ENCODE peak calls at places on chromosome 2, in five cellular contexts. N, U, T, S and X are unnamed samples.

GRCh38 chr2:33411765-33412164 is 64.7 kb upstream of the RASGRP3 start:
- DNase-seq in N (peak; percentile 84), U (no peak), T (no peak), S (no peak), X (no peak)

GRCh38 chr2:70887550-70888229 is 48.0 kb upstream of the ATP6V1B1 start:
- DNase-seq in N (peak; percentile 74), U (peak; percentile 40), T (no peak), S (no peak), X (peak; percentile 86)

GRCh38 chr2:201754683-201755415 is 25.9 kb downstream of the ALS2 start:
- DNase-seq in N (no peak), U (no peak), T (no peak), S (no peak), X (no peak)

GRCh38 chr2:151337643-151338042 is 19.7 kb upstream of the TNFAIP6 start:
- DNase-seq in N (no peak), U (no peak), T (no peak), S (no peak), X (no peak)

GRCh38 chr2:150133623-150134022 is 353.8 kb downstream of the RND3 start:
- DNase-seq in N (peak; percentile 79), U (no peak), T (no peak), S (no peak), X (no peak)

GRCh38 chr2:58973831-58974281 is 732.7 kb upstream of the FANCL start:
- DNase-seq in N (no peak), U (no peak), T (no peak), S (no peak), X (no peak)

GRCh38 chr2:131023758-131024157 is 69.5 kb downstream of the FAM168B start:
- DNase-seq in N (no peak), U (no peak), T (no peak), S (no peak), X (no peak)

GRCh38 chr2:73984922-73985317 is 210 bp downstream of the TET3 start:
- DNase-seq in N (peak; percentile 36), U (peak; percentile 61), T (peak; percentile 70), S (no peak), X (peak; percentile 58)

GRCh38 chr2:152647417-152648010 is 69.7 kb downstream of the PRPF40A start:
- DNase-seq in N (no peak), U (peak; percentile 81), T (peak; percentile 80), S (peak; percentile 23), X (peak; percentile 56)

GRCh38 chr2:178756843-178757242 is 50.4 kb downstream of the TTN start:
- DNase-seq in N (no peak), U (no peak), T (no peak), S (no peak), X (no peak)

GRCh38 chr2:122748552-122749011 is 993.1 kb downstream of the TSN start:
- DNase-seq in N (no peak), U (no peak), T (no peak), S (no peak), X (no peak)

GRCh38 chr2:98561902-98562695 is 46.2 kb downstream of the COA5 start:
- DNase-seq in N (no peak), U (no peak), T (no peak), S (no peak), X (no peak)

GRCh38 chr2:217049931-217050330 is 190.1 kb upstream of the TNP1 start:
- DNase-seq in N (no peak), U (no peak), T (no peak), S (peak; percentile 65), X (no peak)

GRCh38 chr2:55418512-55419235 is 982 bp downstream of the CCDC88A start:
- DNase-seq in N (no peak), U (no peak), T (no peak), S (peak; percentile 8), X (no peak)

GRCh38 chr2:65070856-65071255 is 14.6 kb downstream of the CEP68 start:
- DNase-seq in N (no peak), U (no peak), T (no peak), S (no peak), X (no peak)

GRCh38 chr2:65071499-65072180 is 15.4 kb downstream of the CEP68 start:
- DNase-seq in N (no peak), U (no peak), T (peak; percentile 64), S (no peak), X (no peak)

GRCh38 chr2:65070172-65070830 is 14.1 kb downstream of the CEP68 start:
- DNase-seq in N (no peak), U (no peak), T (no peak), S (no peak), X (no peak)

GRCh38 chr2:65067806-65068553 is 11.8 kb downstream of the CEP68 start:
- DNase-seq in N (no peak), U (no peak), T (no peak), S (no peak), X (no peak)

DNA sequence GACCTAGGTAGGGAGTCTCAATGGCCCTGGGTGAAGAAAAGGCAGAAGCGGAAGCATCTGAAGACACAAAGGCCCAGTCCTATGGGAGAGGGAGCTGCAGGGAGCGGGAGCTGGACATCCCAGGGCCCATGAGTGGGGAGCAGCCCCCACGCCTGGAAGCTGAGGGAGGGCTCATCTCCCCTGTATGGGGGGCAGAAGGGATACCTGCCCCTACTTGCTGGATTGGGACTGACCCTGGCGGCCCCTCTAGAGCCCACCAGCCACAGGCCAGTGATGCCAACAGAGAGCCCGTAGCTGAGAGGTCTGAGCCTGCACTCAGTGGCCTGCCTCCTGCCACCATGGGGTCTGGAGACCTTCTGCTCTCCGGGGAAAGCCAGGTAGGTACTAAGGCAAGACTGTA is 13.2 kb downstream of the CEP68 start:
- DNase-seq in N (no peak), U (no peak), T (no peak), S (no peak), X (no peak)
- H3K4me1 ChIP-seq in N (peaks cover 45% of the 10 kb centered on the region), U (peaks cover 36% of the 10 kb centered on the region), T (peaks cover 1% of the 10 kb centered on the region), S (peaks cover 74% of the 10 kb centered on the region), X (peaks cover 45% of the 10 kb centered on the region)

DNA sequence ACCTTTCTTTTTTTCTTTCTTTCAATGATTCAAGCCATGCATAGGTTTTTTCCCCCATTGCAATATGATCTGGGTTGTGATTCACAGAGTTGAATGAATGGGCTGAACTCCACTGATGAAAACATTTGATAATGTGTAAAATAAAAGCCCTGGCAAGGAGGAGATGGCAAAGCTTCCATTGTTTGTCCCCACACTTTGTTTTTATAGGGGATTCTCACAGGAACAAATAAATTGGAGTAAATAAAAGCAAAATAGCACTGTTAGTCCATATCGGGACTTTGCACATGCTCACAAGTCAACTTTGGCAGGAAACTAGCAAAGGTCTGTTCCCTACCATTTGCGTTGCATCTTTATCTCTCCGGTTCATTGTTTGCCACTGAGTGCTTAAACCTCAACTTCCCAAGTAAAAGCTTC is 55.7 kb downstream of the MEIS1 start:
- DNase-seq in N (no peak), U (no peak), T (no peak), S (no peak), X (no peak)
- TF ChIP-seq EP300 in N (no peak), U (no peak), T (no peak), S (no peak), X (no peak)

GRCh38 chr2:62770629-62771028 is 65.1 kb downstream of the EHBP1 start:
- DNase-seq in N (no peak), U (no peak), T (no peak), S (no peak), X (no peak)

GRCh38 chr2:62774555-62775366 is 69.2 kb downstream of the EHBP1 start:
- DNase-seq in N (no peak), U (no peak), T (peak; percentile 57), S (peak; percentile 74), X (no peak)

GRCh38 chr2:62775367-62775668 is 69.8 kb downstream of the EHBP1 start:
- DNase-seq in N (no peak), U (no peak), T (no peak), S (no peak), X (no peak)
- TF ChIP-seq CTCF in N (no peak), U (no peak), T (no peak), S (no peak), X (no peak)

GRCh38 chr2:10466801-10467200 is 18.7 kb upstream of the ODC1 start:
- DNase-seq in N (no peak), U (no peak), T (no peak), S (no peak), X (no peak)
- H3K4me1 ChIP-seq in N (no peaks in the 10 kb centered on the region), U (no peaks in the 10 kb centered on the region), T (no peaks in the 10 kb centered on the region), S (no peaks in the 10 kb centered on the region), X (no peaks in the 10 kb centered on the region)

GRCh38 chr2:36449213-36449612 is 93.6 kb downstream of the CRIM1 start:
- DNase-seq in N (no peak), U (no peak), T (no peak), S (no peak), X (no peak)

GRCh38 chr2:36449943-36450392 is 94.4 kb downstream of the CRIM1 start:
- DNase-seq in N (no peak), U (no peak), T (no peak), S (no peak), X (no peak)

GRCh38 chr2:36451512-36451911 is 95.9 kb downstream of the CRIM1 start:
- DNase-seq in N (no peak), U (no peak), T (no peak), S (no peak), X (no peak)

GRCh38 chr2:36452279-36452678 is 96.7 kb downstream of the CRIM1 start:
- DNase-seq in N (no peak), U (no peak), T (no peak), S (no peak), X (no peak)

GRCh38 chr2:36450466-36451196 is 95.1 kb downstream of the CRIM1 start:
- DNase-seq in N (no peak), U (no peak), T (no peak), S (no peak), X (no peak)
- TF ChIP-seq EP300 in N (no peak), U (no peak), T (no peak), S (peak; percentile 20), X (no peak)

GRCh38 chr2:238341536-238341935 is 21.2 kb downstream of the TRAF3IP1 start:
- DNase-seq in N (no peak), U (peak; percentile 35), T (no peak), S (no peak), X (no peak)

GRCh38 chr2:238337846-238338245 is 17.5 kb downstream of the TRAF3IP1 start:
- DNase-seq in N (no peak), U (no peak), T (no peak), S (no peak), X (no peak)

GRCh38 chr2:238339395-238339780 is 19.1 kb downstream of the TRAF3IP1 start:
- DNase-seq in N (no peak), U (no peak), T (no peak), S (no peak), X (no peak)

GRCh38 chr2:238338710-238339394 is 18.5 kb downstream of the TRAF3IP1 start:
- DNase-seq in N (no peak), U (no peak), T (no peak), S (no peak), X (no peak)

DNA sequence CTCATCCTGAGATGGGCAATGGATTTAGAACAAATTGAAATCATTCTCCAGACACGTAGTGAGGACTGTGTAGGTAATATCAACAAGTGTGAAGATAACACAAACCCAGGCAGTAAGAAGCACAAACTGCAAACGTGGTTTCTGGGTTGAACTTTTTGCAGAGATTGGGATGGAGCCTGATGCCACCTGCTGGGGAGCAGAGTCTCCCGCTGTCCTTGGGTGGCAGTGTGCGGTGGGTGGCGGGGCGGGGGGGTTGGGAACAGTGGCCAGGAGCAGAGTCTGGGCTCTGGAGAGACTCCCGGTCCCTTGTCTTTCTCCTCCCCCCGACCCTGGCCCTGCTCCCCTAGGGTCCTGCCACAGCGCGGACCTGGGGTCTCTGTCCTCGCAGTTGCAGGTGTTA is 19.5 kb downstream of the TRAF3IP1 start:
- DNase-seq in N (peak; percentile 29), U (no peak), T (no peak), S (no peak), X (no peak)
- TF ChIP-seq CTCF in N (peak; percentile 46), U (no peak), T (no peak), S (peak; percentile 22), X (no peak)